ENCODE peak calls at places on chromosomes 7 and 10, in five cellular contexts. D, S, U, J and H are unnamed samples.

GRCh38 chr10:78959217-78959616 is 109.5 kb upstream of the ZMIZ1 start:
- DNase-seq in D (no peak), J (no peak), U (no peak), S (no peak), H (no peak)

GRCh38 chr10:60171436-60172013 is 218.2 kb downstream of the ANK3 start:
- DNase-seq in J (no peak), S (no peak), D (no peak), U (no peak), H (no peak)

GRCh38 chr10:47243356-47243755 is 56.6 kb upstream of the GDF10 start:
- DNase-seq in S (no peak), U (no peak), D (no peak), J (no peak), H (no peak)

GRCh38 chr7:129150199-129150996 is 5.9 kb downstream of the TSPAN33 start:
- DNase-seq in J (no peak), U (no peak), S (no peak), D (no peak), H (no peak)

GRCh38 chr10:95295031-95295755 is 4.4 kb upstream of the PDLIM1 start:
- DNase-seq in J (peak), D (peak), S (peak), U (no peak), H (no peak)

GRCh38 chr7:111499027-111499426 is 63.3 kb downstream of the IMMP2L start:
- DNase-seq in S (no peak), U (peak), J (no peak), D (no peak), H (no peak)

GRCh38 chr7:157977717-157978470 is 609.7 kb downstream of the PTPRN2 start:
- DNase-seq in U (no peak), S (no peak), D (no peak), J (no peak), H (no peak)

GRCh38 chr10:34543716-34544115 is 271.4 kb downstream of the PARD3 start:
- DNase-seq in U (no peak), J (no peak), S (no peak), D (no peak), H (no peak)

GRCh38 chr10:105650311-105650710 is 1009.2 kb downstream of the SORCS3 start:
- DNase-seq in J (no peak), D (peak), U (no peak), S (no peak), H (no peak)

GRCh38 chr10:18164771-18165361 is 24.6 kb downstream of the CACNB2 start:
- DNase-seq in U (no peak), D (no peak), J (no peak), S (no peak), H (no peak)

GRCh38 chr10:351770-352318 is 216.6 kb downstream of the ZMYND11 start:
- DNase-seq in D (no peak), S (no peak), U (no peak), J (no peak), H (no peak)

GRCh38 chr10:62046522-62047239 is 145.2 kb downstream of the ARID5B start:
- DNase-seq in J (no peak), D (peak), U (no peak), S (peak), H (no peak)

GRCh38 chr7:139733751-139734150 is 44.0 kb downstream of the HIPK2 start:
- DNase-seq in J (no peak), D (no peak), U (no peak), S (no peak), H (no peak)

GRCh38 chr10:52720018-52720417 is 52.6 kb downstream of the MBL2 start:
- DNase-seq in D (no peak), U (no peak), S (no peak), J (no peak), H (no peak)

GRCh38 chr7:98107313-98107691 is 640 bp downstream of the LMTK2 start:
- DNase-seq in J (peak), D (peak), S (no peak), U (peak), H (peak)

GRCh38 chr10:101897633-101898032 is 54.0 kb upstream of the KCNIP2 start:
- DNase-seq in S (no peak), D (no peak), U (no peak), J (no peak), H (no peak)

GRCh38 chr10:124294811-124295770 is 123.6 kb downstream of the OAT start:
- DNase-seq in S (no peak), J (no peak), U (no peak), D (no peak), H (no peak)

GRCh38 chr10:91901784-91902677 is 7.3 kb downstream of the FGFBP3 start:
- DNase-seq in S (peak), D (no peak), J (no peak), U (peak), H (no peak)

GRCh38 chr10:73785721-73786511 is 510 bp downstream of the ZSWIM8 start:
- DNase-seq in D (peak), U (no peak), J (peak), S (peak), H (no peak)

GRCh38 chr10:127046975-127047877 is 142.0 kb downstream of the DOCK1 start:
- DNase-seq in J (no peak), D (no peak), U (no peak), S (no peak), H (no peak)

GRCh38 chr7:100603697-100604077 is 1.5 kb downstream of the PCOLCE start:
- DNase-seq in J (no peak), S (no peak), D (peak), U (no peak), H (peak)

GRCh38 chr10:70145166-70145665 is 1.3 kb downstream of the TYSND1 start:
- DNase-seq in D (no peak), U (no peak), J (no peak), S (no peak), H (no peak)

GRCh38 chr10:124231188-124232135 is 138.1 kb upstream of the CHST15 start:
- DNase-seq in S (no peak), D (no peak), J (no peak), U (no peak), H (no peak)

GRCh38 chr10:93206652-93207051 is 133.0 kb downstream of the CYP26A1 start:
- DNase-seq in U (no peak), D (peak), S (no peak), J (peak), H (peak)

GRCh38 chr7:123608991-123609882 is 7.6 kb downstream of the ASB15 start:
- DNase-seq in U (no peak), D (no peak), S (no peak), J (no peak), H (no peak)

GRCh38 chr10:95245425-95246055 is 45.3 kb downstream of the PDLIM1 start:
- DNase-seq in J (no peak), U (no peak), D (no peak), S (no peak), H (no peak)

GRCh38 chr10:6401066-6401465 is 179.0 kb downstream of the PRKCQ start:
- DNase-seq in U (no peak), D (no peak), J (no peak), S (no peak), H (no peak)

GRCh38 chr7:136183981-136184380 is 206.8 kb upstream of the MTPN start:
- DNase-seq in J (peak), D (no peak), U (peak), S (no peak), H (no peak)

GRCh38 chr7:120043250-120043649 is 229.7 kb upstream of the KCND2 start:
- DNase-seq in D (no peak), J (no peak), S (no peak), U (no peak), H (no peak)